ENCODE peak calls at places on chromosomes 12 and 14, in seven cellular contexts. Z, O, G, L, I, T and D are unnamed samples.

GRCh38 chr14:46344327-46344937 is 307.1 kb downstream of the RPL10L start:
- DNase-seq in L (no peak), T (peak), O (peak), Z (peak), I (no peak), G (no peak), D (no peak)

GRCh38 chr14:102323102-102323501 is 3.6 kb downstream of the ZNF839 start:
- DNase-seq in I (peak), L (peak), O (peak), Z (peak), T (no peak), G (no peak), D (peak)

GRCh38 chr12:109518820-109519665 is 41.6 kb downstream of the UBE3B start:
- DNase-seq in O (peak), T (peak), L (peak), G (peak), I (peak), Z (peak), D (peak)

GRCh38 chr14:42378274-42378673 is 771.6 kb downstream of the LRFN5 start:
- DNase-seq in Z (no peak), O (no peak), I (no peak), L (no peak), T (no peak), G (no peak), D (no peak)

GRCh38 chr12:84814664-84815245 is 97.8 kb downstream of the SLC6A15 start:
- DNase-seq in G (no peak), Z (no peak), O (no peak), I (no peak), T (no peak), L (no peak), D (no peak)

GRCh38 chr12:27552235-27552634 is 28.2 kb downstream of the PPFIBP1 start:
- DNase-seq in I (no peak), G (no peak), T (no peak), L (no peak), O (no peak), Z (no peak), D (no peak)

GRCh38 chr12:69405466-69405865 is 45.9 kb downstream of the YEATS4 start:
- DNase-seq in O (peak), Z (no peak), I (no peak), T (no peak), L (no peak), G (no peak), D (no peak)

GRCh38 chr12:55930771-55931316 is at the start of gene DGKA:
- DNase-seq in Z (peak), I (peak), T (peak), O (peak), L (peak), G (no peak), D (peak)

GRCh38 chr12:120955232-120955631 is 23.1 kb upstream of the HNF1A start:
- DNase-seq in L (no peak), O (no peak), T (no peak), Z (no peak), I (no peak), G (no peak), D (no peak)